ENCODE peak calls at places on chromosomes 3 and 15, in nine cellular contexts. S, N, P, O, T, X, U, H and J are unnamed samples.

GRCh38 chr15:39462691-39463090 is 118.2 kb upstream of the THBS1 start:
- DNase-seq in S (peak; percentile 80), N (peak; percentile 79), P (no peak), O (no peak), T (no peak), X (no peak), U (no peak), H (no peak), J (peak; percentile 81)

GRCh38 chr3:36833160-36833814 is 68.9 kb upstream of the DCLK3 start:
- DNase-seq in S (no peak), N (no peak), P (no peak), O (no peak), T (no peak), X (no peak), U (no peak), H (no peak), J (no peak)

GRCh38 chr3:109188726-109189125 is 52.2 kb downstream of the C3orf85 start:
- DNase-seq in S (no peak), N (no peak), P (no peak), O (peak; percentile 95), T (peak; percentile 90), X (no peak), U (no peak), H (no peak), J (no peak)

GRCh38 chr3:66778749-66779148 is 219.4 kb upstream of the KBTBD8 start:
- DNase-seq in S (no peak), N (no peak), P (no peak), O (no peak), T (no peak), X (no peak), U (no peak), H (no peak), J (no peak)

GRCh38 chr15:58852347-58852746 is 81.1 kb downstream of the SLTM start:
- DNase-seq in S (no peak), N (no peak), P (no peak), O (no peak), T (no peak), X (no peak), U (no peak), H (no peak), J (peak; percentile 27)

GRCh38 chr3:23934253-23934652 is 10.8 kb upstream of the NR1D2 start:
- DNase-seq in S (no peak), N (no peak), P (no peak), O (no peak), T (no peak), X (no peak), U (no peak), H (no peak), J (no peak)

GRCh38 chr3:194051554-194052175 is 84.3 kb upstream of the HES1 start:
- DNase-seq in S (no peak), N (no peak), P (no peak), O (no peak), T (no peak), X (no peak), U (no peak), H (no peak), J (no peak)

GRCh38 chr15:63969652-63970421 is 76.4 kb downstream of the DAPK2 start:
- DNase-seq in S (no peak), N (no peak), P (no peak), O (no peak), T (no peak), X (no peak), U (no peak), H (peak; percentile 69), J (no peak)

GRCh38 chr15:99421758-99422157 is 144.0 kb upstream of the MEF2A start:
- DNase-seq in S (no peak), N (no peak), P (no peak), O (no peak), T (no peak), X (no peak), U (no peak), H (no peak), J (no peak)

GRCh38 chr3:10116138-10116460 is 624 bp downstream of the BRK1 start:
- DNase-seq in S (no peak), N (peak; percentile 54), P (peak; percentile 10), O (no peak), T (no peak), X (no peak), U (no peak), H (no peak), J (peak; percentile 41)

GRCh38 chr3:46423588-46423987 is 16.5 kb downstream of the CCRL2 start:
- DNase-seq in S (peak; percentile 45), N (peak; percentile 34), P (peak; percentile 17), O (no peak), T (no peak), X (no peak), U (no peak), H (no peak), J (peak; percentile 68)

GRCh38 chr3:46429250-46429649 is 22.2 kb downstream of the CCRL2 start:
- DNase-seq in S (no peak), N (no peak), P (no peak), O (no peak), T (no peak), X (no peak), U (no peak), H (no peak), J (no peak)

GRCh38 chr3:46422617-46423016 is 15.6 kb downstream of the CCRL2 start:
- DNase-seq in S (peak; percentile 13), N (peak; percentile 13), P (peak; percentile 82), O (no peak), T (no peak), X (no peak), U (no peak), H (no peak), J (no peak)

GRCh38 chr3:46429671-46430070 is 22.6 kb downstream of the CCRL2 start:
- DNase-seq in S (no peak), N (no peak), P (peak; percentile 20), O (no peak), T (no peak), X (no peak), U (no peak), H (no peak), J (no peak)

DNA sequence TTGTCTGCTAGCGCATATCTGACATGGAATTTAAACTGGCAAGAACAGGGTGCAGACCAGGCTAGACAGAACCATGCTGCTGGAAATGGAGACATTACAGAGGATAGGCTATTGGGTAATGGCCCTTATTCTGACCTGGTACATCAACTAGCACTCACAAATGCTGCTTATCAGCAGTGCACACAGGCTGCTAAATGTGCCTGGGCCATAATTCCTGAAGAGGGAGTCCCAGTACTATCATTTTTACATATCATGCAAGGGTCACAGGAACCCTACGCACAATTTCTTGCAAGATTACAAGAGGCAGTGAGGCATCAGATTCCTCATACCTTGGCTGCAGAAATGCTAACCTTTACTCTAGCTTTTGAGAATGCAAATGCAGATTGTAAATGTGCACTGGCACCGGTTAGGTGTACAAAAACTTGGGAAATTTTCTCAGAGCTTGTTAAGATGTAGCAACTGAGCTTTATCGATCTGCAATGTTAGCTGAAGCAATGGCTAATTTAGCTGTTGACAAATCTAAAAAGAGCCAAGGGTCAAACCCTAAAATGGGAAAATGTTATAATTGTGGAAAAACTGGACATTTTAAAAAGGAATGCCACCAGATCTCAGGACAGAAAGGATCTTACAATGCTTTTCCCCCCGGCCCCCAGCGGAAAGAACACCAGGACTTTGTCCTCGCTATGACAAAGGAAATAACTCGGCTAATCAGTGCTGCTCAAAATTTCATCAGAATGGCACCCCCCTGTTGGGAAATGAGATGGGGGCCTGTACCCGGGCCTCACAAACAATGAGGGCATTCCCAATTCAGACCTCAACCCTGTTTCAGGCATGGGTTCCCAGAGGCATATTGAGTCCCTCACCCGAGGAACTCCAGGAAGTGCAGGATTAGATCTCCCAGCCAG is 21.1 kb downstream of the CCRL2 start:
- DNase-seq in S (peak; percentile 27), N (no peak), P (no peak), O (no peak), T (no peak), X (no peak), U (no peak), H (peak; percentile 23), J (no peak)
- TF ChIP-seq CTCF in S (no peak), N (peak; percentile 24), P (no peak), O (no peak), T (no peak), X (no peak), U (no peak), H (no peak), J (no peak)

GRCh38 chr15:94582368-94582767 is 351.0 kb downstream of the MCTP2 start:
- DNase-seq in S (no peak), N (no peak), P (peak; percentile 25), O (no peak), T (no peak), X (peak; percentile 42), U (no peak), H (peak; percentile 33), J (peak; percentile 25)
- TF ChIP-seq CTCF in S (no peak), N (no peak), P (peak; percentile 23), O (no peak), T (peak; percentile 21), X (no peak), U (no peak), H (no peak), J (peak; percentile 39)

GRCh38 chr3:8658326-8659212 is 14.0 kb upstream of the SSUH2 start:
- DNase-seq in S (peak; percentile 92), N (peak; percentile 21), P (peak; percentile 67), O (no peak), T (no peak), X (peak; percentile 89), U (peak; percentile 96), H (peak; percentile 92), J (peak; percentile 88)

GRCh38 chr3:8659242-8659641 is 14.6 kb upstream of the SSUH2 start:
- DNase-seq in S (no peak), N (no peak), P (no peak), O (no peak), T (no peak), X (no peak), U (no peak), H (no peak), J (no peak)

GRCh38 chr3:8660271-8660731 is 15.7 kb upstream of the SSUH2 start:
- DNase-seq in S (peak; percentile 82), N (peak; percentile 66), P (no peak), O (no peak), T (no peak), X (no peak), U (no peak), H (no peak), J (peak; percentile 83)

GRCh38 chr3:8662594-8662993 is 18.0 kb upstream of the SSUH2 start:
- DNase-seq in S (no peak), N (no peak), P (no peak), O (no peak), T (no peak), X (no peak), U (no peak), H (no peak), J (no peak)

DNA sequence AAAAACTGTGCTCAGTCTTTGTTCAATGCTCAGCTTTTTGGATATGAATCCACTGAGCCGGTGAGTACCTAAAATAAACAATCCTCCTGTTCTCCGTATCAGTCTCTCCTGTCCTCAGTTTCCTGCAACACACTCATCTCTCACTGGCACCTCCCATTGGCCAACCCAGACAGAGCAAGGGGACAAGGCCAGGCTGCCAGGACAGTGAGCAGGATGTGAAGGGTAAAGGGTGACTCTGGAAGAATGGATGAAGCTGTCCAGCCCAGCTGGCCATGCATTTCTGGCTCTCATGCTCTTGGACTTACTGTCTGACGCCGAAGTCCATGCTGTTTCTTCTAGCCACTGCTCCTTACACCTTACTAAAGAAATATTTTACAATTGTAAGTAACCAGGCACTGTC is 16.2 kb upstream of the SSUH2 start:
- DNase-seq in S (peak; percentile 24), N (peak; percentile 18), P (no peak), O (no peak), T (no peak), X (no peak), U (no peak), H (no peak), J (peak; percentile 34)
- TF ChIP-seq CTCF in S (no peak), N (no peak), P (no peak), O (no peak), T (no peak), X (no peak), U (no peak), H (no peak), J (no peak)

GRCh38 chr15:91824256-91824655 is 29.3 kb upstream of the SLCO3A1 start:
- DNase-seq in S (no peak), N (no peak), P (no peak), O (no peak), T (no peak), X (no peak), U (no peak), H (peak; percentile 73), J (no peak)
- TF ChIP-seq CTCF in S (no peak), N (no peak), P (no peak), O (no peak), T (no peak), X (no peak), U (no peak), H (no peak), J (no peak)